ENCODE peak calls at places on chromosomes 5 and 9, in seven cellular contexts. Y, P, U, N, I, G and Z are unnamed samples.

GRCh38 chr9:101673642-101674041 is 64.8 kb downstream of the GRIN3A start:
- DNase-seq in N (no peak), Y (no peak), P (no peak), I (no peak), U (no peak), G (no peak), Z (no peak)

GRCh38 chr5:106873558-106873957 is 797.2 kb downstream of the EFNA5 start:
- DNase-seq in N (no peak), G (no peak), I (no peak), U (no peak), P (no peak), Y (peak), Z (no peak)

GRCh38 chr9:28086881-28087280 is 513.6 kb upstream of the C9orf72 start:
- DNase-seq in N (no peak), I (no peak), U (no peak), Y (no peak), P (no peak), G (no peak), Z (no peak)

GRCh38 chr5:66234241-66234640 is 90.1 kb downstream of the SREK1 start:
- DNase-seq in N (no peak), U (no peak), G (no peak), I (no peak), P (no peak), Y (no peak), Z (no peak)

GRCh38 chr9:134317431-134318414 is 8.5 kb upstream of the RXRA start:
- DNase-seq in U (peak), P (no peak), G (no peak), N (no peak), Y (no peak), I (no peak), Z (peak)

GRCh38 chr5:9056046-9056445 is 489.8 kb downstream of the SEMA5A start:
- DNase-seq in Y (no peak), G (no peak), N (no peak), U (peak), I (no peak), P (no peak), Z (no peak)

GRCh38 chr5:95895771-95896170 is 65.9 kb downstream of the ELL2 start:
- DNase-seq in I (no peak), G (no peak), N (no peak), P (no peak), U (no peak), Y (no peak), Z (no peak)

GRCh38 chr9:119677811-119678530 is 308.7 kb upstream of the BRINP1 start:
- DNase-seq in P (peak), U (no peak), N (no peak), Y (no peak), G (no peak), I (no peak), Z (no peak)

GRCh38 chr9:95343725-95344287 is 26.3 kb upstream of the FANCC start:
- DNase-seq in N (no peak), Y (no peak), I (no peak), G (no peak), P (no peak), U (no peak), Z (no peak)

GRCh38 chr5:6582507-6583048 is 50.3 kb downstream of the NSUN2 start:
- DNase-seq in P (no peak), I (no peak), Y (no peak), U (no peak), N (no peak), G (no peak), Z (no peak)

GRCh38 chr5:76269259-76269958 is 133.7 kb upstream of the IQGAP2 start:
- DNase-seq in P (no peak), Y (no peak), U (no peak), G (peak), I (no peak), N (no peak), Z (no peak)

GRCh38 chr5:112703866-112704820 is 33.5 kb upstream of the APC start:
- DNase-seq in Y (no peak), P (no peak), U (peak), N (no peak), I (no peak), G (no peak), Z (peak)

GRCh38 chr5:14201325-14202061 is 58.4 kb downstream of the TRIO start:
- DNase-seq in G (no peak), N (no peak), Y (no peak), P (no peak), I (no peak), U (peak), Z (no peak)

GRCh38 chr9:27771803-27772545 is 198.7 kb upstream of the C9orf72 start:
- DNase-seq in I (no peak), Y (peak), N (no peak), G (no peak), U (no peak), P (no peak), Z (no peak)

DNA sequence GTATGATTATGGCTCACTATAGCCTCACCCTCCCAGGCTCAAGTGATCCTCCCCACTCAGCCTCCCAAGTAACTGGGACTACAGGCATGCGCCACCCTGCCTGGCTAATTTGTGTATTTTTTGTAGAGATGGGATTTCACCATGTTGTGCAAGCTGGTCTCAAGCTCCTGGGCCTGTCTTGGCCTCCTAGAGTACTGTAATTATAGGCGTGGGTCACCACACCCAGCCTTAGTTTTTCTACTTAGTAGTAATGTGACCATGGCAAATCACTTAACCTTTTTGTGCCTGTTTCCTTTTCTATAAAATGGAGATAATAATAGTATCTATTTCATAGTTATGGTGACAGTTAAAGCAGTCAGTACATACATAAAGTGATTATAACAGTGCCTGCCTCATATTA is 22.2 kb downstream of the GLE1 start:
- DNase-seq in N (no peak), Y (no peak), I (no peak), P (no peak), U (no peak), G (no peak), Z (no peak)
- H3K4me3 ChIP-seq in N (no peak), Y (no peak), I (no peak), P (no peak), U (no peak), G (no peak), Z (no peak)

DNA sequence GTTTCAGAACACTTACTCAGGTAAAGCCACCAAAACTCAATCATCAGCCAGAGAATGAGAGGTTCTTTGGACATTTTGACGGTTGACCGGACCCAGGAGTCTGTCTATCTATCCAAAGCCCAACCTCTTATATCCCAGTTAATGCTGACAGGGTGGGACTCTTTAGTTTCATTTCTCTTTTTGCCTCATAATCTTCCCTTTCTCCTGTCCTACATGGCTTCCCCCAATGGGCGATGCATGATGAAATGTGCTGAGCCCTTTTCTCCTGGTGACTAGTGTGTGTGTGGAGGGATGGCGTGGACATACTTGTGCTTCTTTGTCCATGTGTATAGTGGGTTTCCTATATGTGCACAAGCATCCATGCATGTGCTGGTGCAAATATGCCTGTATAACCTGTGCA is at the start of gene TIMD4:
- DNase-seq in P (no peak), G (no peak), Y (no peak), U (no peak), N (no peak), I (no peak), Z (no peak)
- H3K4me3 ChIP-seq in P (no peak), G (no peak), Y (no peak), U (no peak), N (no peak), I (no peak), Z (no peak)

GRCh38 chr9:26670052-26670640 is 222.5 kb downstream of the CAAP1 start:
- DNase-seq in U (no peak), G (no peak), I (no peak), N (no peak), P (no peak), Y (no peak), Z (no peak)
- H3K4me3 ChIP-seq in U (no peak), G (no peak), I (no peak), N (no peak), P (no peak), Y (no peak), Z (no peak)

GRCh38 chr5:51387854-51388320 is 4.6 kb downstream of the ISL1 start:
- DNase-seq in G (no peak), Y (no peak), N (no peak), I (no peak), P (no peak), U (no peak), Z (no peak)

GRCh38 chr5:51389326-51389581 is 6.0 kb downstream of the ISL1 start:
- DNase-seq in G (no peak), Y (no peak), P (no peak), U (no peak), I (no peak), N (no peak), Z (no peak)

GRCh38 chr5:51385214-51385613 is 2.0 kb downstream of the ISL1 start:
- DNase-seq in U (no peak), Y (no peak), N (no peak), I (no peak), P (no peak), G (no peak), Z (no peak)

GRCh38 chr5:51388488-51389325 is 5.5 kb downstream of the ISL1 start:
- DNase-seq in G (no peak), P (no peak), U (no peak), Y (no peak), N (no peak), I (no peak), Z (peak)

GRCh38 chr5:51386916-51387853 is 3.9 kb downstream of the ISL1 start:
- DNase-seq in U (no peak), P (no peak), I (no peak), Y (no peak), G (no peak), N (no peak), Z (peak)
- H3K4me3 ChIP-seq in U (peak), P (no peak), I (no peak), Y (no peak), G (no peak), N (no peak), Z (peak)

GRCh38 chr5:135040331-135041144 is 6.5 kb upstream of the PITX1 start:
- DNase-seq in N (no peak), U (no peak), P (no peak), Y (no peak), I (no peak), G (no peak), Z (no peak)
- H3K4me3 ChIP-seq in N (no peak), U (no peak), P (no peak), Y (no peak), I (no peak), G (no peak), Z (no peak)

GRCh38 chr5:149358294-149358651 is 427 bp downstream of the PCYOX1L start:
- DNase-seq in Y (no peak), G (peak), U (no peak), N (no peak), P (peak), I (peak), Z (peak)
- H3K4me3 ChIP-seq in Y (peak), G (peak), U (peak), N (peak), P (peak), I (peak), Z (peak)

DNA sequence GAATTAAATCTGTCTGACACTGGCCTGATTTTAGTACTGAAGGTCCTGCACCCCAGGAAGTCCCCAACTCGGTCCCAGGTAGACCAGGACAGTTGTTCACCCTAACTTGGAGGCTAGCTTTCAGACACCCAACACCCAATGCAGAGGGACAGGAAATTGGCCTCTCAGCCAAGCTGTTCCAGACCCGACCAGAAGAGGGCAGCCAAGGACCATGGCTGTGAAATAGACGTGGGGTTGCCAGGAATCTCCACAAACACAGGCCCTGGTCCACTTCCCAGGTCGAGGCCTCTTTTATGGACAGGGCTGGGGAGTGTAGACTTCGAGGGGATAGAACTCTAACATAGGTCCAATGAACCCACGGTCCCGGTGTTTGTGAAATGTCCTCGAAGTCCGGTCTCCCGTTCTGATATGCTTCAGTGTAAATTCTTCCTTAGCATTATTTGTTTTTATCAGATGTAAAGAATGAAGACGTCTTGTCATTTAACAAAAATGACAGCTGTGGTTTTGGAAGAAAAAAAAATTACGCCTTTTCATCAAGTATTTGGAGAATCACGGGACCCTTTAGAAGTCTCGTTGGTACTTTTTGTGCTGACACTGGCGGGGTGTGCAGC is 260.3 kb upstream of the ADAMTS16 start:
- DNase-seq in U (peak), I (no peak), Y (peak), P (peak), N (no peak), G (peak), Z (peak)
- H3K4me3 ChIP-seq in U (no peak), I (no peak), Y (no peak), P (no peak), N (no peak), G (no peak), Z (no peak)

GRCh38 chr9:65437724-65438123 is 152.7 kb upstream of the FOXD4L5 start:
- DNase-seq in U (no peak), N (no peak), Y (no peak), P (no peak), G (no peak), I (no peak), Z (no peak)
- H3K4me3 ChIP-seq in U (no peak), N (no peak), Y (no peak), P (no peak), G (no peak), I (no peak), Z (no peak)

DNA sequence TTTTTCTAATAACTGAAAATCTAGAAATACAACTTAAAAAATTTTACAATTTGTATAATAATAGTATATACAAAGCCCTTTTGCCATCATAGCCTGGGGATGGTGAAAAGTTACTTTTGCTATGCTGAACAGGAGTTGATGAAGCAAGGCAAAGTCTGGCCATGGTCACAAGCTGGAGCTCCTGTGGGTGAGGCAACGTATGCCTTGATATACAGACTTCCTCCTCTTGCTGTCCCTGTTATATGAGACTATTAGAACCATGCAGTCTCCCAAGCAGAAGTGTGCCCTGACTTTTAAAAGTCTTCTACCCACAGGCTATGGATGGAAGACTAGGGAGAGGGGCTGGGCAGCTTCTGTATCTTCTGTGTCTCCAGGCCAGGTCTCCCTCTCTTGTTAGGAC is 15.7 kb downstream of the FAM151B start:
- DNase-seq in I (no peak), G (no peak), P (no peak), U (no peak), N (no peak), Y (no peak), Z (no peak)
- H3K4me3 ChIP-seq in I (no peak), G (no peak), P (no peak), U (no peak), N (no peak), Y (no peak), Z (no peak)